ENCODE peak calls at places on chromosomes 11 and 22, in ten cellular contexts. D is cardiac muscle cell, V is glutamatergic neuron, P is pancreas, S is DND-41, Z is body of pancreas, T is ovary, M is A549, B is PC-9, N is fibroblast of pulmonary artery. U is an unnamed sample.

GRCh38 chr22:17974703-17975372 is 49.5 kb downstream of the MICAL3 start:
- DNase-seq in D (no peak), V (no peak), P (no peak), S (no peak), Z (no peak), T (no peak), M (no peak), B (no peak), N (no peak), U (no peak)

GRCh38 chr11:489610-490185 is 17.3 kb downstream of the RNH1 start:
- DNase-seq in D (no peak), V (no peak), P (peak; percentile 27), S (no peak), Z (no peak), T (no peak), M (no peak), B (no peak), N (no peak), U (no peak)

GRCh38 chr11:120814531-120815259 is 209.2 kb upstream of the TBCEL start:
- DNase-seq in D (no peak), V (no peak), P (no peak), S (no peak), Z (no peak), T (no peak), M (no peak), B (no peak), N (no peak), U (no peak)

GRCh38 chr22:44448271-44448780 is 49.7 kb downstream of the RTL6 start:
- DNase-seq in D (no peak), V (peak; percentile 42), P (no peak), S (no peak), Z (peak; percentile 44), T (peak; percentile 72), M (peak; percentile 58), B (peak; percentile 94), N (peak; percentile 96), U (no peak)

GRCh38 chr11:87722756-87723599 is 452.3 kb downstream of the RAB38 start:
- DNase-seq in D (peak; percentile 11), V (peak; percentile 49), P (no peak), S (peak; percentile 28), Z (peak; percentile 4), T (no peak), M (no peak), B (peak; percentile 28), N (peak; percentile 11), U (no peak)

GRCh38 chr11:67120881-67121710 is 2.0 kb downstream of the KDM2A start:
- DNase-seq in D (peak; percentile 48), V (no peak), P (no peak), S (no peak), Z (peak; percentile 63), T (peak; percentile 6), M (no peak), B (peak; percentile 45), N (peak; percentile 44), U (no peak)

GRCh38 chr22:48579035-48579914 is 1248.4 kb downstream of the BRD1 start:
- DNase-seq in D (no peak), V (peak; percentile 6), P (no peak), S (no peak), Z (no peak), T (no peak), M (no peak), B (no peak), N (no peak), U (no peak)

GRCh38 chr11:18404062-18404461 is 8.1 kb upstream of the LDHC start:
- DNase-seq in D (no peak), V (no peak), P (no peak), S (no peak), Z (no peak), T (no peak), M (no peak), B (no peak), N (no peak), U (no peak)

GRCh38 chr11:122559734-122560382 is 95.7 kb upstream of the UBASH3B start:
- DNase-seq in D (no peak), V (no peak), P (no peak), S (no peak), Z (no peak), T (no peak), M (peak; percentile 38), B (peak; percentile 53), N (no peak), U (no peak)

GRCh38 chr11:7610393-7610792 is 62.9 kb downstream of the CYB5R2 start:
- DNase-seq in D (no peak), V (no peak), P (no peak), S (no peak), Z (no peak), T (no peak), M (no peak), B (no peak), N (no peak), U (no peak)

GRCh38 chr22:39220897-39221850 is 23.6 kb downstream of the PDGFB start:
- DNase-seq in D (no peak), V (no peak), P (no peak), S (no peak), Z (no peak), T (peak; percentile 6), M (no peak), B (peak; percentile 91), N (peak; percentile 88), U (no peak)

GRCh38 chr22:22043296-22044078 is 60.9 kb upstream of the TOP3B start:
- DNase-seq in D (no peak), V (no peak), P (no peak), S (no peak), Z (no peak), T (no peak), M (no peak), B (no peak), N (no peak), U (no peak)

GRCh38 chr22:39314251-39314971 is 5.0 kb downstream of the RPL3 start:
- DNase-seq in D (no peak), V (no peak), P (no peak), S (no peak), Z (no peak), T (no peak), M (no peak), B (no peak), N (no peak), U (no peak)

GRCh38 chr11:92605667-92606066 is 363.8 kb upstream of the MTNR1B start:
- DNase-seq in D (no peak), V (no peak), P (no peak), S (no peak), Z (no peak), T (no peak), M (no peak), B (no peak), N (no peak), U (no peak)

GRCh38 chr22:45007247-45007945 is 2.4 kb downstream of the PHF21B start:
- DNase-seq in D (peak; percentile 94), V (peak; percentile 88), P (peak; percentile 34), S (no peak), Z (no peak), T (peak; percentile 69), M (peak; percentile 18), B (no peak), N (no peak), U (peak; percentile 76)

DNA sequence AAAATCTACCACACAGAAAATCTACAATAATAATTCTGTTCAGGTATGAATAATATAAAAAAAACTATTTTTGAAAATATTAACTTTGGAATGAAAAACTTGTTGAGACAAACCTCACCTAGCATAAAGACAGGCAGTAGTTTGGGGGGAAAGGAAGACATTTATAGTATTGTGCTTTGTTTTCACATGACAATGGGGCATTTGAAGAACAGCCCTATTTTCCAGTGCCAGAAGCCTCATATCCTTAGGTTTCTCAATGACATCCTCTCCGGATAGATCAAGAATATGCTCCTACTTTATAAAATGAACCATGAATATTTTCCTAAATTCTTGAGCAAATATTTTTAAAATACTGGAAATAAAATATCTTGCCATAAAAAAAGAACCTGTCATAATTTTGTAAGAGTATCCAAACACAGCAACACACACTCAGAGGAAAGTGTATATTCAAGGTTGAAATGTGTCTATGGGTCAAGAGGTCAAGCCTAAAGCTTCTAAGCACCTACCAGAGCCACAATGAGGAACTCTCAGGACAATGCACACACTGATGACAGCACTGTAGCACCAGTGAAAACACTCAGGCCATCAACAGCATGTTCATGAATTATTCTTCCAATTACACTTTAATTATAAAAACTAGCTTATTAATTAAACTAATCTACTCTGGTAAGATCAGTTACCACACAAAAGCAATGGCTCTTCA is 68.7 kb downstream of the MRTFA start:
- DNase-seq in D (no peak), V (no peak), P (no peak), S (no peak), Z (no peak), T (no peak), M (no peak), B (no peak), N (no peak), U (no peak)
- TF ChIP-seq CTCF in D (no peak), V (no peak), P (no peak), S (no peak), Z (no peak), T (no peak), M (no peak), B (no peak), N (no peak), U (no peak)

DNA sequence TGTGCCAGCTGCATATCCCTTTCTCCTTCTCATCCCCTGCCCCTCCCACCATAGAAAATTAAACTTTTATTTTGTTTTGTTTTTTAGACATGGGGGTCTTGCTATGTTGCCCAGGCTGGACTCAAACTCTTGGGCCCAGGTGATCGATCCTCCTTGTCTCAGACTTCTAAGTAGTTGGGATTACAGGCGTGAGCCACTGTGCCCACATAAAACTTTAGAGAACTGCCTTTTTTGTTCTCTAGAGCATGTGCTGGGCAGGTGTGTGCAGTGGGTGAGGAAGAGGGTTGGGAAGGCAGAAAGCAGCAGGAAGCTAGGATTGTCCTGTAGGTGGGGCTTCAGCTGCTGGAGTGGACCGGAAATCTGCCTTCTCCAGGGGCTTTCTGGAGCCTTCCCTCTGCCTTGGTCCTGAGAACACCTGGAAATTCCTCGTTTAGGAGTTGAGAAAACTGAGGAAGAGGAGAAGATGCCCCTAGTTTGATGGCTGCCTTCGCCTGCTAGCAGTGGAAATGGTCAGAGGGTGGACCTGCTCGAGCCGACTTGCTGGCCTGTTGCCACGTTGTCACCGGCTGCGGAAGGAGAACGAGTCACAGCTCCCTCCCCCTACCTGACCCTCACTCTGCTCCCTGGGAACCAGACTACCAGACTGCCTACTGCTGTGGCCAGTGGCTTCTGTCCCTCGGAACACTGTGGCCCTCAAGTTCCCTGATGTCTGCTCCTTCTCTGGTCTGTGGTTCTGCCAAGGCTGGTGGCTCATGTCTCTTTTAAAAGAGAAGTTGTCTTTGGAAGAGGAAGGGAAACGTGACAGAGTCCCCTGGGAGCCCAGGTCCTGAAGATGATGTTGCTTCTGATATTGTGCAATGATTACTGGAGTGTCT is 4.0 kb downstream of the ST14 start:
- DNase-seq in D (no peak), V (no peak), P (peak; percentile 81), S (no peak), Z (peak; percentile 76), T (no peak), M (no peak), B (peak; percentile 51), N (no peak), U (no peak)
- TF ChIP-seq CTCF in D (peak; percentile 12), V (no peak), P (no peak), S (no peak), Z (peak; percentile 42), T (no peak), M (no peak), B (no peak), N (no peak), U (no peak)

GRCh38 chr11:2475151-2475918 is 30.5 kb downstream of the KCNQ1 start:
- DNase-seq in D (no peak), V (no peak), P (no peak), S (no peak), Z (no peak), T (no peak), M (no peak), B (no peak), N (peak; percentile 5), U (no peak)
- TF ChIP-seq CTCF in D (no peak), V (no peak), P (no peak), S (no peak), Z (no peak), T (no peak), M (no peak), B (no peak), N (no peak), U (no peak)

GRCh38 chr11:60469723-60470122 is 14.1 kb downstream of the MS4A1 start:
- DNase-seq in D (no peak), V (no peak), P (no peak), S (no peak), Z (no peak), T (no peak), M (no peak), B (no peak), N (no peak), U (no peak)
- TF ChIP-seq CTCF in D (no peak), V (no peak), P (no peak), S (no peak), Z (no peak), T (no peak), M (no peak), B (no peak), N (no peak), U (no peak)